ENCODE peak calls at places on chromosomes 6 and 20, in four cellular contexts. D, G, M and V are unnamed samples.

GRCh38 chr20:8210749-8211148 is 78.7 kb downstream of the PLCB1 start:
- DNase-seq in D (no peak), G (no peak), M (no peak), V (no peak)

GRCh38 chr20:17952692-17953684 is 15.6 kb downstream of the SNX5 start:
- DNase-seq in D (no peak), G (no peak), M (no peak), V (no peak)

GRCh38 chr20:50475879-50476292 is 34.3 kb upstream of the PTPN1 start:
- DNase-seq in D (no peak), G (no peak), M (no peak), V (no peak)

GRCh38 chr6:45320349-45320748 is 7.8 kb upstream of the RUNX2 start:
- DNase-seq in D (no peak), G (no peak), M (no peak), V (no peak)

GRCh38 chr6:24935753-24936152 is at the start of gene RIPOR2:
- DNase-seq in D (no peak), G (no peak), M (no peak), V (no peak)

GRCh38 chr6:143325379-143326140 is 124.9 kb downstream of the ADAT2 start:
- DNase-seq in D (no peak), G (peak), M (no peak), V (no peak)

GRCh38 chr20:38426006-38426405 is 9.1 kb downstream of the SNHG17 start:
- DNase-seq in D (no peak), G (peak), M (no peak), V (no peak)

GRCh38 chr6:132715204-132715603 is 1.3 kb upstream of the VNN1 start:
- DNase-seq in D (no peak), G (peak), M (no peak), V (peak)

GRCh38 chr20:46543033-46543432 is 7.4 kb downstream of the OCSTAMP start:
- DNase-seq in D (no peak), G (no peak), M (no peak), V (no peak)

GRCh38 chr6:77173472-77174074 is 289.7 kb downstream of the HTR1B start:
- DNase-seq in D (no peak), G (peak), M (no peak), V (no peak)

GRCh38 chr20:31760457-31761240 is 21.6 kb downstream of the TPX2 start:
- DNase-seq in D (no peak), G (peak), M (no peak), V (no peak)

GRCh38 chr6:6105472-6106036 is 98.8 kb upstream of the NRN1 start:
- DNase-seq in D (no peak), G (no peak), M (no peak), V (no peak)
- TF ChIP-seq CTCF in D (no peak), G (no peak), M (no peak), V (no peak)

DNA sequence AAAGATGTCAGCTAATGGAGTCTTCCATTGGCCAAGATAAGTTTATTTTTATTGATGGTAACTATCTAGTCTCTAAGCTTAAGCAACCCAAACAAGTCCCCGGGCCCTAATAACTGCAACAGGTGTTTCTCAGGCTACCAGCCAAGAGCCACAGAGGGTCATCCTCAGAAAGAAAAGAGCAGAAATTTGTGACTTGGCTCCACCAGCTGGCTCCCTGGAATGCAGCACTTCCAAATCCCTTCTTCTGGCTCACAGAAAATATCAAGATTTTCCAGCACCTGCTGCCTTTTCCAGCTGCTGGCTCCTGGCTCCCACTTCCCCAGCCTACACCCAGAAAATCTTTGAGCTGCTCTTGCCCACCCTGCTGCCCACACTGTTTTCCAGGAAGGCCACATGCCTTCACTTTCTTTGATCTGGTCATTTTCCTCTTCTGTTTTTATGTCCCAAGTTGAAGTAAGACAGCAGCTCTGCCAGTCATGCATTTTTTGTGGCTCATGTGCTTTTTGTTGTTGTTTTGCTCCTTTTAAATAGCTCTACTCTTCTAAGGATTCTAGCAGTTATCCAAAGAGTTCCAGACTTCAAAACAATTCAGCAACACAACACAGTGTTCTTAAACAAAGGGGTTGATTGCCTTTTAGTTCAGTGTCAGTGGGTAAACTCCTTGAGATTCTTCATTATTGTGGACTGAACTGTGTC is 151.0 kb upstream of the SMLR1 start:
- DNase-seq in D (no peak), G (peak), M (peak), V (no peak)
- TF ChIP-seq CTCF in D (no peak), G (no peak), M (no peak), V (no peak)

DNA sequence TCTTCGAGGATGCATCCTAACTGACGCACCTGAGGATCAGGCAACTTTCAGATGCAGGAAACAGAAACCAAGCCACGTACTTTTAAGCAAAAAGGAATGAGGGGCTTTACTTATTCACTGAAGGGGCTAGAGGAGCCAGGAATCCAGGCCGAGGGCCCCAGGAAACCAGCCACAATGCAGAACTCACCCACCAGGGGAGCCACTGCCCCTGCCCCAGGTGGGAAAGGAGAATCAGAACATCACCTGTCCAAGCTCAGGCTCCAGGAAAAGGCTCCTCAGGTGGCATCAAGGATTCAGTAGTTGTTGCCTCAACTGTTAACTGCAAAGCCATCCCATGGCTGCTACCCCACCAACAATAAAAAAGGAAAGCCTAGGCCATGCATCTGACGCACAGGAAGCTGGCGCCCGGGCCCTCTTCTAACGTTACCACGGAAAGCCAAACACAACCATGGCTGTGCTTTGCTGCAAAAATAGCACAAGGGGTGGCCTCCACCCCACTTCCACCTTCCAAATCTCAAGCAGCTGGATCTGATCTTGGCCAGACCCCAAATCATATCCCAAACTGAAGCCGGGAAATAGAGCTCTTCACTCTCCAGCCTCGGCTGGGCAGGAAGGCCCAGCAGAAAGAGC is 121.0 kb downstream of the PREX1 start:
- DNase-seq in D (no peak), G (no peak), M (no peak), V (no peak)
- TF ChIP-seq CTCF in D (no peak), G (no peak), M (no peak), V (no peak)

DNA sequence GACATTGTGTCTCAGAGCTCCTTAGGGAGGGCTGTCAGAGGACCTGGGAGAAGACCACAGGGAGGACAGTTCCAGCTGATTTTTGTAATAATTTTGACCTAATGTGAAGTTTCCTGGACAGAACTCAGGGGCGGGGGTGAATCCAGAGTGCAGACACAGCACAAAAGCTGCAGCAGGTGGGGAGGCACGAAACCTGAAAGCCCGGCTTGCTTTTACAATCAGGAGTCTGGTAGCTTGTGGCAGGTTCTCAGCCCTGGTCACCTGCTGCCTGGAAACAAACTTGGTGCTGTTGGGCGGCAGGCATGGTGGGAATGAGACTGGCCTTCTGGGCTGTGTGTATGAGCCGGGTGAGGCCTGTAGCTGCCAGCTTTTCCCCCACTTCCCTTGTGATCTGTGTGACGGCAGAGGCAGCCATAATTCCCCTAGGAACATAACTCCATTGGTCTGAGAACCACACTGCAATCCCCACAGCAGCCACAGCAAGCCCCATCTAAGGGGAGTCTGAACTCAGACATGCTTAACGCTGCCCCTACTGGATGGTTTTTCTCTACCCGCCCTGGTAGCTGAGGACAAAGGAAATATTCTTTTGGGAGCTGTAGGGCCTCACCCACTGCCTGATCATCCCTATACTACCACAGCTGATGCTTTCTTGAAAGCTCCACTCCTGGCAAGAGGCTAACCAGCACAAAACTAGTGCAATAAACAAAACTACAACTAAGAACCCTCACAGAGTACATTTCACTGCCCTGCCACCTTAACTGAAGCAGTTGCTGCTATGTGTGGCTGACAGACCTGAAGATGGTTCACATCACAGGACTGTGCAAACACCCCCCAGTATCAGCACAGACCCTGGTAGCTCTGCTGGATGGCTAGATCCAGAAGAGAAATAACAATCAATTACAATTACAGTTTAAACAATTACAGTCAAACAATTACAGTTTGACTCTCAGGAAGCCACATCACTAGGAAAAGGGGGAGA is 1055.1 kb upstream of the GJE1 start:
- DNase-seq in D (no peak), G (no peak), M (no peak), V (no peak)
- TF ChIP-seq CTCF in D (no peak), G (peak), M (no peak), V (peak)

GRCh38 chr6:14987490-14987889 is 258.4 kb upstream of the JARID2 start:
- DNase-seq in D (no peak), G (no peak), M (no peak), V (no peak)
- TF ChIP-seq CTCF in D (no peak), G (no peak), M (no peak), V (no peak)

DNA sequence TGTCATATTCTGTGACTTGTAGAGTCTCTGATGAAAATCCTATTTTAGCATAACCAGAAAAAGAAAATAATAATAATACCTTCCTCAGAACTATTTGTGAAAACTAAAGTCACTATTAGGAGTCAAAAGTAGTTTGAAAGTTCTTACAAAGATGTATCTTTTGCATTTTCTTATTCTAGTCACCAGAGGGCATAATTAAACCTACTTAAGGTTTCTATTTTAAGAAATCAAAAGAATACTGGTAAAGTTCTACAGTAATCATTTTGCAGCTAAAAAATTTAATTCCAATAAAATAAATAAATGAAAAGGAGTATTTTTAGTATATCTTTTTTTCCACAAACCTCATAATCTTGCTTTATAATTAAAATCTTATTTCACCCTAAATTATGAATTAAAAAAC is 28.0 kb upstream of the MCM9 start:
- DNase-seq in D (no peak), G (no peak), M (no peak), V (no peak)
- TF ChIP-seq CTCF in D (no peak), G (peak), M (no peak), V (peak)

GRCh38 chr6:120378582-120379220 is 955.6 kb downstream of the TBC1D32 start:
- DNase-seq in D (no peak), G (no peak), M (no peak), V (no peak)
- TF ChIP-seq CTCF in D (peak), G (peak), M (no peak), V (peak)

GRCh38 chr6:33492093-33492492 is 37.7 kb downstream of the ZBTB9 start:
- DNase-seq in D (no peak), G (no peak), M (no peak), V (no peak)
- TF ChIP-seq CTCF in D (no peak), G (no peak), M (no peak), V (no peak)